ENCODE peak calls at places on chromosomes 13 and 19, in ten cellular contexts. Q, E, L, G, H, P, B, C, X and I are unnamed samples.

GRCh38 chr19:1474011-1474764 is 4.8 kb downstream of the C19orf25 start:
- DNase-seq in B (no peak), C (no peak), E (no peak), G (no peak), L (no peak), P (no peak), X (no peak), Q (no peak), H (no peak), I (no peak)

GRCh38 chr13:98771838-98772611 is 19.6 kb upstream of the SLC15A1 start:
- DNase-seq in X (no peak), H (no peak), Q (no peak), E (no peak), L (no peak), P (no peak), B (no peak), G (no peak), C (no peak), I (no peak)

GRCh38 chr19:1773173-1773572 is 19.9 kb downstream of the ONECUT3 start:
- DNase-seq in C (no peak), X (no peak), B (peak), H (peak), Q (no peak), G (no peak), E (no peak), L (no peak), P (no peak), I (no peak)

GRCh38 chr13:70087247-70087646 is 20.4 kb upstream of the ATXN8OS start:
- DNase-seq in C (no peak), L (no peak), H (peak), P (no peak), X (no peak), Q (no peak), B (no peak), E (no peak), G (no peak), I (no peak)

GRCh38 chr13:75091707-75092106 is 390.3 kb downstream of the TBC1D4 start:
- DNase-seq in B (no peak), G (no peak), L (no peak), X (no peak), P (no peak), Q (no peak), C (no peak), H (no peak), E (no peak), I (no peak)

GRCh38 chr13:99652901-99653300 is 151.6 kb downstream of the TM9SF2 start:
- DNase-seq in Q (no peak), L (no peak), H (no peak), G (no peak), B (no peak), E (no peak), X (no peak), P (no peak), C (no peak), I (no peak)

GRCh38 chr19:38411041-38411712 is 8.3 kb downstream of the FAM98C start:
- DNase-seq in C (no peak), P (no peak), H (no peak), E (no peak), G (no peak), Q (no peak), B (no peak), L (no peak), X (no peak), I (no peak)

GRCh38 chr19:46288896-46289588 is 7.8 kb upstream of the HIF3A start:
- DNase-seq in C (peak), G (peak), L (no peak), H (peak), Q (peak), X (peak), E (peak), B (peak), P (no peak), I (no peak)

GRCh38 chr19:17329061-17329767 is 5.4 kb downstream of the ANO8 start:
- DNase-seq in E (no peak), P (no peak), Q (no peak), L (no peak), H (no peak), C (peak), G (no peak), B (no peak), X (no peak), I (no peak)

GRCh38 chr13:41013834-41014233 is 5.3 kb downstream of the ELF1 start:
- DNase-seq in E (no peak), Q (no peak), G (no peak), H (no peak), C (no peak), X (no peak), B (no peak), L (no peak), P (no peak), I (no peak)

GRCh38 chr19:12346896-12347295 is 13.5 kb upstream of the ZNF563 start:
- DNase-seq in E (no peak), X (no peak), B (peak), Q (no peak), H (no peak), G (no peak), P (no peak), L (no peak), C (no peak), I (no peak)

GRCh38 chr19:11887618-11888531 is at the start of gene ZNF69:
- DNase-seq in P (peak), L (peak), G (peak), H (peak), C (peak), X (peak), B (peak), E (peak), Q (no peak), I (no peak)

GRCh38 chr13:113195360-113195759 is 13.1 kb downstream of the PCID2 start:
- DNase-seq in X (no peak), L (no peak), Q (no peak), E (no peak), G (no peak), P (no peak), B (no peak), H (no peak), C (no peak), I (no peak)

GRCh38 chr13:50107205-50107604 is 92.0 kb downstream of the KCNRG start:
- DNase-seq in X (no peak), E (no peak), C (no peak), H (no peak), B (no peak), Q (no peak), G (no peak), P (no peak), L (no peak), I (no peak)

GRCh38 chr19:18306903-18307681 is 15.8 kb downstream of the LSM4 start:
- DNase-seq in H (no peak), G (no peak), B (no peak), X (no peak), P (no peak), Q (no peak), E (no peak), L (no peak), C (no peak), I (no peak)

GRCh38 chr13:51821666-51822065 is 17.7 kb upstream of the DHRS12 start:
- DNase-seq in Q (no peak), L (no peak), P (no peak), H (no peak), G (no peak), B (no peak), C (no peak), E (no peak), X (no peak), I (peak)

GRCh38 chr13:54945978-54946377 is 1917.4 kb downstream of the OLFM4 start:
- DNase-seq in C (no peak), Q (no peak), H (no peak), X (no peak), B (no peak), E (no peak), P (no peak), L (no peak), G (no peak), I (no peak)

GRCh38 chr13:39321578-39321977 is 281.4 kb downstream of the LHFPL6 start:
- DNase-seq in X (no peak), H (no peak), L (no peak), C (no peak), P (no peak), G (no peak), Q (no peak), B (peak), E (peak), I (no peak)

GRCh38 chr19:40433391-40434216 is 7.8 kb upstream of the SERTAD1 start:
- DNase-seq in X (peak), P (peak), C (peak), B (peak), G (peak), L (peak), Q (peak), E (peak), H (peak), I (no peak)

GRCh38 chr13:71290963-71291937 is 575.8 kb downstream of the DACH1 start:
- DNase-seq in E (no peak), C (no peak), P (no peak), H (peak), G (peak), B (peak), L (no peak), X (peak), Q (no peak), I (peak)

GRCh38 chr13:65594255-65594654 is 1635.9 kb downstream of the PCDH9 start:
- DNase-seq in H (no peak), L (no peak), C (no peak), P (no peak), B (peak), G (no peak), Q (no peak), E (no peak), X (peak), I (no peak)

GRCh38 chr13:101627556-101627943 is 175.1 kb downstream of the ITGBL1 start:
- DNase-seq in E (no peak), P (no peak), C (no peak), Q (no peak), B (peak), X (no peak), G (no peak), L (no peak), H (no peak), I (no peak)
- H3K4me3 ChIP-seq in E (peak), P (no peak), C (no peak), Q (no peak), B (no peak), X (no peak), G (peak), L (peak), H (no peak), I (no peak)

GRCh38 chr13:34816118-34816517 is 126.0 kb upstream of the NBEA start:
- DNase-seq in H (no peak), X (no peak), P (no peak), C (no peak), L (no peak), Q (no peak), G (no peak), B (no peak), E (no peak), I (no peak)
- H3K4me3 ChIP-seq in H (no peak), X (no peak), P (no peak), C (no peak), L (no peak), Q (no peak), G (no peak), B (no peak), E (no peak), I (no peak)

GRCh38 chr19:6229216-6229913 is 50.4 kb downstream of the MLLT1 start:
- DNase-seq in Q (no peak), P (no peak), E (no peak), H (no peak), G (no peak), L (no peak), C (no peak), X (no peak), B (no peak), I (no peak)
- H3K4me3 ChIP-seq in Q (no peak), P (no peak), E (no peak), H (no peak), G (no peak), L (no peak), C (no peak), X (no peak), B (no peak), I (no peak)

GRCh38 chr19:33797821-33798633 is 1.4 kb downstream of the KCTD15 start:
- DNase-seq in E (peak), C (peak), B (peak), Q (no peak), L (no peak), P (peak), H (no peak), X (no peak), G (peak), I (no peak)
- H3K4me3 ChIP-seq in E (peak), C (peak), B (peak), Q (peak), L (peak), P (peak), H (peak), X (peak), G (peak), I (no peak)